ENCODE peak calls at places on chromosomes 13 and 19, in eight cellular contexts. K is IMR-90; G is heart left ventricle; S is adrenal gland; E is cardiac fibroblast; P is CD4-positive, alpha-beta T cell; N is A673; V is fibroblast of the aortic adventitia. L is an unnamed sample.

GRCh38 chr13:41085961-41086360 is 24.7 kb downstream of the WBP4 start:
- DNase-seq in E (no peak), K (no peak), S (no peak), N (peak), P (no peak), G (no peak), V (no peak), L (no peak)

GRCh38 chr13:109700176-109700575 is 86.2 kb downstream of the IRS2 start:
- DNase-seq in G (peak), P (no peak), N (peak), S (peak), V (peak), K (peak), E (peak), L (peak)

GRCh38 chr13:110618167-110618566 is 2.8 kb downstream of the NAXD start:
- DNase-seq in V (no peak), G (no peak), E (no peak), K (no peak), P (no peak), S (no peak), N (no peak), L (no peak)

GRCh38 chr13:111911754-111912452 is 155.0 kb upstream of the SOX1 start:
- DNase-seq in K (no peak), P (no peak), G (no peak), N (no peak), S (peak), V (no peak), E (no peak), L (no peak)

GRCh38 chr13:30429721-30430694 is 7.7 kb downstream of the UBE2L5 start:
- DNase-seq in V (peak), E (peak), S (no peak), G (no peak), P (no peak), K (peak), N (peak), L (no peak)

GRCh38 chr19:30609656-30610270 is 237.6 kb downstream of the ZNF536 start:
- DNase-seq in G (no peak), N (no peak), K (no peak), S (no peak), E (no peak), P (no peak), V (no peak), L (no peak)

GRCh38 chr13:53161231-53161630 is 132.6 kb downstream of the OLFM4 start:
- DNase-seq in S (no peak), G (no peak), V (no peak), K (no peak), P (no peak), N (no peak), E (no peak), L (no peak)

GRCh38 chr13:70580825-70581224 is 472.6 kb upstream of the KLHL1 start:
- DNase-seq in S (no peak), P (no peak), V (no peak), N (no peak), E (no peak), K (no peak), G (no peak), L (no peak)

GRCh38 chr19:18450934-18451836 is 13.3 kb upstream of the ISYNA1 start:
- DNase-seq in E (peak), G (peak), P (peak), K (peak), N (peak), V (peak), S (peak), L (peak)

GRCh38 chr19:19040417-19040816 is 7.0 kb downstream of the ARMC6 start:
- DNase-seq in P (no peak), G (peak), N (no peak), K (peak), E (peak), S (peak), V (peak), L (no peak)

GRCh38 chr19:50333235-50333736 is 4.1 kb upstream of the KCNC3 start:
- DNase-seq in G (peak), P (peak), V (peak), K (peak), S (peak), E (peak), N (peak), L (peak)

GRCh38 chr19:39199025-39199424 is 2.3 kb downstream of the NCCRP1 start:
- DNase-seq in S (peak), N (no peak), G (peak), P (no peak), E (peak), K (peak), V (peak), L (no peak)

GRCh38 chr13:75372923-75373841 is 108.8 kb downstream of the TBC1D4 start:
- DNase-seq in V (no peak), K (no peak), G (no peak), N (no peak), E (peak), P (no peak), S (peak), L (no peak)

GRCh38 chr13:111213964-111214726 is 99.0 kb downstream of the ARHGEF7 start:
- DNase-seq in S (no peak), E (no peak), P (no peak), K (no peak), V (no peak), G (no peak), N (no peak), L (no peak)

GRCh38 chr13:71492346-71492871 is 374.6 kb downstream of the DACH1 start:
- DNase-seq in G (no peak), P (no peak), K (no peak), N (no peak), S (no peak), V (no peak), E (no peak), L (no peak)

GRCh38 chr13:81686877-81687276 is 1346.0 kb upstream of the SPRY2 start:
- DNase-seq in K (no peak), E (peak), P (no peak), S (peak), N (peak), G (no peak), V (no peak), L (no peak)

GRCh38 chr13:79212064-79212619 is 193.9 kb downstream of the RBM26 start:
- DNase-seq in G (no peak), S (no peak), P (no peak), V (no peak), K (no peak), E (no peak), N (no peak), L (no peak)

GRCh38 chr19:3163230-3163886 is 15.2 kb upstream of the S1PR4 start:
- DNase-seq in G (peak), E (peak), K (peak), N (peak), P (peak), S (peak), V (peak), L (peak)

GRCh38 chr13:21997726-21998125 is 326.9 kb downstream of the FGF9 start:
- DNase-seq in E (no peak), V (no peak), S (no peak), K (no peak), G (no peak), N (peak), P (no peak), L (no peak)

GRCh38 chr19:47093841-47094240 is 19.7 kb downstream of the ZC3H4 start:
- DNase-seq in V (no peak), G (no peak), N (no peak), P (no peak), K (no peak), E (no peak), S (no peak), L (no peak)

GRCh38 chr13:80084086-80084676 is 256.7 kb downstream of the SPRY2 start:
- DNase-seq in K (peak), P (no peak), V (peak), E (peak), N (peak), G (no peak), S (no peak), L (no peak)

GRCh38 chr19:662207-662961 is 630 bp downstream of the RNF126 start:
- DNase-seq in E (peak), N (no peak), G (no peak), S (peak), V (peak), K (peak), P (peak), L (peak)

GRCh38 chr13:31409678-31410356 is 210.0 kb downstream of the B3GLCT start:
- DNase-seq in N (peak), E (peak), V (peak), P (no peak), G (no peak), K (no peak), S (no peak), L (no peak)

GRCh38 chr19:47132522-47132852 is 1.9 kb downstream of the SAE1 start:
- DNase-seq in S (no peak), V (no peak), E (no peak), N (no peak), K (no peak), P (no peak), G (no peak), L (no peak)

GRCh38 chr13:95254341-95254740 is 46.9 kb downstream of the ABCC4 start:
- DNase-seq in N (no peak), P (no peak), E (peak), S (no peak), K (peak), V (peak), G (no peak), L (no peak)

GRCh38 chr19:10378124-10378523 is 2.2 kb downstream of the TYK2 start:
- DNase-seq in E (no peak), S (no peak), P (no peak), K (no peak), G (no peak), N (no peak), V (no peak), L (no peak)

GRCh38 chr19:10384580-10384979 is 4.2 kb upstream of the TYK2 start:
- DNase-seq in K (no peak), V (no peak), G (no peak), S (no peak), E (no peak), P (no peak), N (no peak), L (no peak)

GRCh38 chr19:10379880-10380310 is 477 bp downstream of the TYK2 start:
- DNase-seq in P (no peak), V (no peak), G (no peak), E (no peak), N (no peak), S (no peak), K (no peak), L (no peak)

DNA sequence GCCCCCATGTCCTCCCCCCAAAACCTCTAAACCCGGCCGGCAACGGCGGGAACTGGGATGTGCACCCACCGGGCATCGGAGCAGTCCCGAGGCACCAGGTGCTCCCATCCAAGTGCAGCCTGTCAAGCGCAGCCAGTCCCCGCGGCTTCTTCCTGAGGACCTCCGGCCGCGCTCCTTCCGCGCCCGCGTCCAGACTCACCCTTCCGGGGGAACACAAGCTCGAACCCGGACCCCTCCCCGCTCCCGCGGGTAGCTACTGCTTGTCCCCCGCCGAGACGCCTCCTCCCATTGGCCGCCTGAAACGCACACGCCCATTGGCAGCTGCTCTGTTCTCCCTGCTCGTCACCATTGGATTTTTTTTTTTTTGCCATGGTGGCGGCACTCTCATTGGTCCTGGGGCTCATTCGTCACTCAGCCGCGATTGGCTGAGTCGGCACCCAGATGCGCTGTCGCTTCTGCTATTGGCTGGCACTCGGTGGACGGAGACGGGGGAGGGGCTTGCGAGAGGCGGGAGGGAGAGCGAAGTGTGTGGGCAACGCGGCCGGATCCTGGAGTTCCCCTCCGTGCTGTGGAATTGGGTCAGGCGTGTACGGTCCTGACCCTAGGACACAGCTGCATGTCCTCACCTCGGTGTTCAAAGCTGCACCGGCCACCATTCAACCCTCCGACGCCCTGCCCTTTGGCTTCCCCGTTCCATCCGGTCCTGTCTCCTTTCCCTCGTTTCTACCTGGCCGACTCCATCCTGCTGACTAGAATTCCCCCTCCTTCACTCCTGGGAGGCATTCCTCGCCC is at the start of gene TYK2:
- DNase-seq in P (peak), N (peak), V (peak), S (peak), G (peak), E (peak), K (peak), L (peak)
- TF ChIP-seq CTCF in P (no peak), N (no peak), V (no peak), S (no peak), G (no peak), E (no peak), K (no peak), L (no peak)

GRCh38 chr13:39777527-39778061 is 122.1 kb downstream of the COG6 start:
- DNase-seq in K (peak), E (peak), S (no peak), N (peak), G (peak), V (peak), P (no peak), L (peak)
- TF ChIP-seq CTCF in K (peak), E (peak), S (no peak), N (peak), G (no peak), V (peak), P (peak), L (no peak)

DNA sequence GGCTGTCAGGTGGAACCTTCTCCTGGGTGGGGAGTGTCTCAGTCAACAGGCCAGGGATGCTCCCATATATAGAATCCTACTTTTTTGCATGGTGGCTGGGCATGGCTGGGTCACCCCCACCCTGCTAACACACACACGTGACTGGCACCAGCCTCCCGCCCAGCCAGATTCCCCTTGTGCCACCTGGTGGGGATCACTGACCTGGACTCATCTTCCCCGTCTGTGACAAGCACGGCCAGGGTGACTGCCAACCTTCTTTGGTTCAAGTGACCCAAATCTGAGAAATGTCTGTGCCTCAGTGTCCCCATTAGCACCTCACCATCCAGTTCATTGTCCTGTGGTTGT is 1.0 kb downstream of the PKN1 start:
- DNase-seq in N (no peak), E (no peak), P (no peak), K (no peak), V (no peak), S (peak), G (no peak), L (peak)
- TF ChIP-seq CTCF in N (no peak), E (no peak), P (no peak), K (no peak), V (no peak), S (no peak), G (no peak), L (no peak)

GRCh38 chr19:11035441-11036377 is 53.6 kb upstream of the LDLR start:
- DNase-seq in K (peak), E (peak), G (peak), N (peak), P (peak), V (peak), S (peak), L (peak)
- TF ChIP-seq CTCF in K (peak), E (peak), G (peak), N (peak), P (peak), V (peak), S (peak), L (peak)

GRCh38 chr19:52570005-52570861 is at the start of gene ZNF701:
- DNase-seq in N (peak), V (peak), S (peak), P (peak), E (peak), K (peak), G (peak), L (peak)
- TF ChIP-seq CTCF in N (no peak), V (peak), S (no peak), P (peak), E (peak), K (peak), G (peak), L (peak)

GRCh38 chr13:27203854-27204253 is 32.2 kb upstream of the USP12 start:
- DNase-seq in K (peak), S (no peak), N (no peak), G (no peak), V (peak), E (peak), P (no peak), L (peak)
- TF ChIP-seq CTCF in K (peak), S (no peak), N (peak), G (no peak), V (peak), E (peak), P (peak), L (no peak)

DNA sequence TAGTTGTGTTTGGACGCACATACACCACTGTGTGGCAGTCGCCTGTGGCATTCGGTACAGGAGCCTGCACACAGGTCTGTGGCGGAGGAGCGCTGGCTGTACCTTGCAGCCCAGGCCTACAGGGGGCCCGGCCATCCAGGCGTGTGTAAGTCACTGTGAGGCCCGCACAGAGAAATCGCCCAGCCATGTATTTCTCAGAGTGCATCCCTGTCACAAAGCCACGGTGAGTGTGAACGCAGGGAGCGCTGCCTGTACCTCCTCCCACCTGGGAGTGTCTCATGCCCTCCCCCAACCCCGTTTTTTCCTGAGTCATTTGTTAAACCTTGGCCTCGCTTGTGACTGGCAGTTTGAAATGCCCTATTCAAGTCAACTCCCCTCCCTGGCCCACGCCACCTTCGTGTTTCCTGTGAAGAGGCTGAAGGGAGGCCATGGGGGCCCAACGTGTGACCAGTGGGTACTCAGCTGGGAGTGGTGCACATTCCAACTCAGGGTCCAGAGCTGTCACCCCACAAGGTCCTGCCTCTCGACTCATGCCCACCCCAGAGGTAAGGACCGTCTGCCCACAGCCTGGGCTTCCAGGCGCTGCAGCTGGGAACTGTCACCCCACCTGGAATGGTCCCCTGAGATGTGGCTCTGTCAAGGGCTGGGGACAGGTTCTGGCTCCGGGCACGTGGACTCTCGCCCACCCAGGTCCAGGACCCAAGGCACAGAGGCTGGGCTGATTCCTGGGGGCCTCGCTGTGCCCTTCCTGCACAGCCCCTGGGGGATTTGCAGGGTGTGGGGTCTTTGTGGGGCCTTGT is 11.6 kb upstream of the RASA3 start:
- DNase-seq in N (no peak), E (no peak), K (no peak), G (peak), S (no peak), V (no peak), P (peak), L (peak)
- TF ChIP-seq CTCF in N (peak), E (no peak), K (no peak), G (no peak), S (no peak), V (no peak), P (peak), L (no peak)

GRCh38 chr19:55855160-55855559 is 18.8 kb downstream of the NLRP4 start:
- DNase-seq in N (no peak), E (no peak), G (no peak), P (no peak), K (no peak), V (no peak), S (no peak), L (no peak)
- TF ChIP-seq CTCF in N (no peak), E (no peak), G (no peak), P (no peak), K (no peak), V (no peak), S (no peak), L (no peak)

GRCh38 chr13:37138169-37138568 is 32.7 kb upstream of the CSNK1A1L start:
- DNase-seq in V (no peak), G (no peak), N (peak), E (peak), S (no peak), K (no peak), P (no peak), L (no peak)
- TF ChIP-seq CTCF in V (peak), G (no peak), N (peak), E (peak), S (no peak), K (no peak), P (no peak), L (no peak)